ENCODE peak calls at places on chromosomes 13 and 19, in ten cellular contexts. U, J, Q, H, T, F, V, A, C and O are unnamed samples.

GRCh38 chr13:76646946-76647345 is 239.3 kb downstream of the KCTD12 start:
- DNase-seq in U (no peak), J (no peak), Q (no peak), H (no peak), T (no peak), F (no peak), V (no peak), A (no peak), C (no peak), O (no peak)

GRCh38 chr19:4064551-4065260 is 2.0 kb downstream of the ZBTB7A start:
- DNase-seq in U (peak), J (no peak), Q (peak), H (peak), T (peak), F (peak), V (peak), A (peak), C (peak), O (no peak)

GRCh38 chr13:85693889-85694511 is 105.2 kb downstream of the SLITRK6 start:
- DNase-seq in U (peak), J (no peak), Q (no peak), H (peak), T (no peak), F (no peak), V (no peak), A (no peak), C (no peak), O (peak)

GRCh38 chr19:41327499-41328156 is 17.7 kb downstream of the CCDC97 start:
- DNase-seq in U (no peak), J (no peak), Q (peak), H (peak), T (peak), F (peak), V (peak), A (no peak), C (peak), O (peak)

GRCh38 chr13:108315955-108316354 is 46.4 kb downstream of the TNFSF13B start:
- DNase-seq in U (no peak), J (no peak), Q (no peak), H (no peak), T (no peak), F (no peak), V (no peak), A (no peak), C (no peak), O (no peak)

GRCh38 chr13:44762946-44763345 is 186.8 kb upstream of the TSC22D1 start:
- DNase-seq in U (no peak), J (no peak), Q (no peak), H (no peak), T (no peak), F (no peak), V (no peak), A (no peak), C (no peak), O (no peak)

GRCh38 chr19:46408611-46409039 is 4.7 kb downstream of the CCDC8 start:
- DNase-seq in U (peak), J (no peak), Q (peak), H (peak), T (no peak), F (no peak), V (peak), A (peak), C (peak), O (no peak)

GRCh38 chr13:41029629-41030028 is 10.5 kb upstream of the ELF1 start:
- DNase-seq in U (no peak), J (no peak), Q (no peak), H (peak), T (no peak), F (no peak), V (no peak), A (no peak), C (no peak), O (no peak)

GRCh38 chr19:53868091-53868891 is 608 bp downstream of the MYADM start:
- DNase-seq in U (peak), J (no peak), Q (peak), H (peak), T (peak), F (peak), V (peak), A (peak), C (peak), O (peak)

GRCh38 chr13:32932376-32932775 is 83.8 kb upstream of the KL start:
- DNase-seq in U (no peak), J (no peak), Q (no peak), H (no peak), T (no peak), F (no peak), V (no peak), A (no peak), C (no peak), O (no peak)

GRCh38 chr13:43364210-43365041 is 341.0 kb downstream of the DNAJC15 start:
- DNase-seq in U (no peak), J (no peak), Q (no peak), H (no peak), T (no peak), F (no peak), V (no peak), A (no peak), C (no peak), O (no peak)

GRCh38 chr13:43080199-43080598 is 56.8 kb downstream of the DNAJC15 start:
- DNase-seq in U (no peak), J (no peak), Q (no peak), H (no peak), T (no peak), F (no peak), V (no peak), A (no peak), C (no peak), O (no peak)

GRCh38 chr19:50877338-50877737 is 4.1 kb downstream of the KLK2 start:
- DNase-seq in U (no peak), J (no peak), Q (no peak), H (peak), T (no peak), F (no peak), V (no peak), A (no peak), C (no peak), O (no peak)

GRCh38 chr19:369256-369655 is 24.7 kb upstream of the MIER2 start:
- DNase-seq in U (no peak), J (no peak), Q (no peak), H (peak), T (no peak), F (no peak), V (peak), A (no peak), C (no peak), O (no peak)

GRCh38 chr19:38004505-38005223 is 97.7 kb downstream of the SIPA1L3 start:
- DNase-seq in U (peak), J (peak), Q (peak), H (peak), T (peak), F (no peak), V (peak), A (peak), C (peak), O (peak)

GRCh38 chr13:112968380-112968909 is 569 bp upstream of the MCF2L start:
- DNase-seq in U (peak), J (no peak), Q (peak), H (peak), T (no peak), F (peak), V (peak), A (peak), C (peak), O (no peak)

GRCh38 chr13:111245781-111246384 is 74.6 kb upstream of the TEX29 start:
- DNase-seq in U (no peak), J (no peak), Q (no peak), H (no peak), T (no peak), F (no peak), V (no peak), A (no peak), C (no peak), O (no peak)

GRCh38 chr13:67123165-67123564 is 107.0 kb downstream of the PCDH9 start:
- DNase-seq in U (no peak), J (no peak), Q (no peak), H (no peak), T (no peak), F (no peak), V (no peak), A (no peak), C (no peak), O (peak)

GRCh38 chr13:51230473-51231105 is 8.4 kb downstream of the FAM124A start:
- DNase-seq in U (peak), J (no peak), Q (no peak), H (peak), T (peak), F (no peak), V (no peak), A (peak), C (peak), O (no peak)
- H3K4me3 ChIP-seq in U (no peak), J (no peak), Q (peak), H (peak), T (no peak), F (no peak), V (peak), A (no peak), C (peak), O (no peak)

DNA sequence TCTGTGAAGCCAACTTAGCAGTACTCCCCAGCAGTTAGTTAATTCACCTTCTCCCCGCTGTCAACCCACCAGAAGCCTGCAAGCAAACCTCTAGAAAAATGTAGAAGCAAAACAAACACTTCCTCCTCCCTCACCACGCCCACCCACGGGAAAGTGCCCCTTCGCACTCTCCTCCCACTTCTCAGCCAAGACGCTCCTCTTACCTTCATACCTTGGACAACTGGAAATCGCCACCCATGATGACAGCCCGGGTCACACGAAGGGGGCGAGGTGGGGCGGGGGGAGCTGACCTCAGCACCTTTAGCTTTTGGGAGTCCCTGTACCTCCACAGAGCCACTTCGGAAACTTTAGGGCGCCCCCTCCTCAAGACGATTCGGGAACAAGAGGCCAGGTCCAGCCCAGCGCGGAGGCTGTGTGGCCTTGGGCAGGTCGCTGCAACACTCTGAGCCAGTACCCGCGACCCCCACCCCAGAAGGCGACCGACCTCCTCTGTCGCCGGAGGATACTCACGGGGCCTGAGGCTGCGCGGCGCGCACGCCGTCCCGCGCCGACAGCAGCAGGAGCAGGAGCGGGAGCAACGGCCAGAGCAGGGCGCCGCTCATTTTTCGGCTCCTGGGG is 460 bp downstream of the CPAMD8 start:
- DNase-seq in U (peak), J (no peak), Q (no peak), H (peak), T (no peak), F (no peak), V (no peak), A (peak), C (no peak), O (no peak)
- H3K4me3 ChIP-seq in U (peak), J (no peak), Q (no peak), H (peak), T (no peak), F (no peak), V (peak), A (peak), C (peak), O (peak)

GRCh38 chr19:18386543-18387251 is 739 bp downstream of the GDF15 start:
- DNase-seq in U (peak), J (no peak), Q (no peak), H (no peak), T (peak), F (no peak), V (no peak), A (no peak), C (no peak), O (no peak)
- H3K4me3 ChIP-seq in U (peak), J (peak), Q (no peak), H (no peak), T (no peak), F (peak), V (peak), A (no peak), C (no peak), O (peak)

GRCh38 chr19:11538232-11539036 is at the start of gene CNN1:
- DNase-seq in U (peak), J (no peak), Q (peak), H (peak), T (no peak), F (no peak), V (peak), A (peak), C (peak), O (no peak)
- H3K4me3 ChIP-seq in U (no peak), J (no peak), Q (peak), H (peak), T (no peak), F (no peak), V (peak), A (peak), C (peak), O (no peak)

GRCh38 chr13:95743192-95743591 is 66.3 kb downstream of the DNAJC3 start:
- DNase-seq in U (no peak), J (no peak), Q (no peak), H (no peak), T (no peak), F (no peak), V (no peak), A (no peak), C (no peak), O (no peak)
- H3K4me3 ChIP-seq in U (no peak), J (no peak), Q (no peak), H (no peak), T (no peak), F (no peak), V (no peak), A (no peak), C (no peak), O (no peak)

GRCh38 chr19:49145485-49146407 is 9.4 kb downstream of the HRC start:
- DNase-seq in U (peak), J (peak), Q (peak), H (peak), T (no peak), F (peak), V (peak), A (peak), C (peak), O (peak)
- H3K4me3 ChIP-seq in U (no peak), J (no peak), Q (no peak), H (peak), T (no peak), F (no peak), V (peak), A (peak), C (peak), O (peak)

GRCh38 chr13:110217811-110218210 is 89.1 kb downstream of the COL4A1 start:
- DNase-seq in U (no peak), J (no peak), Q (no peak), H (no peak), T (no peak), F (no peak), V (no peak), A (no peak), C (no peak), O (no peak)

GRCh38 chr13:110214637-110215036 is 92.3 kb downstream of the COL4A1 start:
- DNase-seq in U (peak), J (no peak), Q (no peak), H (no peak), T (no peak), F (no peak), V (no peak), A (no peak), C (no peak), O (no peak)

GRCh38 chr13:110215606-110216005 is 91.4 kb downstream of the COL4A1 start:
- DNase-seq in U (no peak), J (no peak), Q (no peak), H (no peak), T (no peak), F (no peak), V (no peak), A (no peak), C (no peak), O (no peak)

GRCh38 chr13:110216006-110216402 is 91.0 kb downstream of the COL4A1 start:
- DNase-seq in U (no peak), J (no peak), Q (no peak), H (no peak), T (no peak), F (no peak), V (no peak), A (no peak), C (no peak), O (no peak)

GRCh38 chr13:110216403-110217041 is 90.4 kb downstream of the COL4A1 start:
- DNase-seq in U (no peak), J (no peak), Q (no peak), H (no peak), T (no peak), F (no peak), V (no peak), A (no peak), C (no peak), O (no peak)
- H3K4me3 ChIP-seq in U (no peak), J (no peak), Q (no peak), H (no peak), T (no peak), F (no peak), V (no peak), A (no peak), C (no peak), O (no peak)